ENCODE peak calls at places on chromosomes 13 and 19, in four cellular contexts. One of them, this sample, is unnamed.

GRCh38 chr19:37217855-37218591 is at the start of gene ZNF383:
- DNase-seq in HCT116: peak
- DNase-seq in GM12878: peak
- DNase-seq in K562: peak
- DNase-seq in this sample: peak

GRCh38 chr19:54271106-54271505 is 9.8 kb downstream of the LILRB2 start:
- DNase-seq in HCT116: no peak
- DNase-seq in GM12878: no peak
- DNase-seq in K562: no peak
- DNase-seq in this sample: no peak

GRCh38 chr19:49058592-49058991 is 1.0 kb upstream of the CGB7 start:
- DNase-seq in K562: peak
- DNase-seq in HCT116: no peak
- DNase-seq in GM12878: no peak
- DNase-seq in this sample: no peak

GRCh38 chr13:78201411-78201810 is 282.8 kb upstream of the EDNRB start:
- DNase-seq in GM12878: peak
- DNase-seq in HCT116: no peak
- DNase-seq in K562: no peak
- DNase-seq in this sample: no peak

GRCh38 chr19:48216933-48217332 is 38.8 kb downstream of the CARD8 start:
- DNase-seq in K562: no peak
- DNase-seq in HCT116: no peak
- DNase-seq in GM12878: no peak
- DNase-seq in this sample: no peak

GRCh38 chr19:36013280-36014028 is 559 bp downstream of the ALKBH6 start:
- DNase-seq in HCT116: no peak
- DNase-seq in K562: peak
- DNase-seq in GM12878: no peak
- DNase-seq in this sample: no peak

GRCh38 chr19:33064117-33064777 is 441 bp downstream of the RHPN2 start:
- DNase-seq in HCT116: no peak
- DNase-seq in K562: peak
- DNase-seq in GM12878: no peak
- DNase-seq in this sample: peak

GRCh38 chr13:26587251-26587650 is 29.8 kb downstream of the WASF3 start:
- DNase-seq in HCT116: no peak
- DNase-seq in K562: no peak
- DNase-seq in GM12878: no peak
- DNase-seq in this sample: no peak

GRCh38 chr13:113905018-113905417 is 41.1 kb upstream of the GAS6 start:
- DNase-seq in HCT116: no peak
- DNase-seq in K562: no peak
- DNase-seq in GM12878: no peak
- DNase-seq in this sample: no peak

GRCh38 chr13:59666504-59666903 is 497.2 kb downstream of the DIAPH3 start:
- DNase-seq in K562: no peak
- DNase-seq in GM12878: no peak
- DNase-seq in HCT116: no peak
- DNase-seq in this sample: no peak

GRCh38 chr13:38763446-38764381 is 76.8 kb downstream of the FREM2 start:
- DNase-seq in GM12878: no peak
- DNase-seq in HCT116: no peak
- DNase-seq in K562: no peak
- DNase-seq in this sample: peak

GRCh38 chr19:29292146-29292545 is 79.2 kb upstream of the UQCRFS1 start:
- DNase-seq in K562: no peak
- DNase-seq in GM12878: no peak
- DNase-seq in HCT116: no peak
- DNase-seq in this sample: no peak
- TF ChIP-seq JUND in K562: no peak
- TF ChIP-seq JUND in GM12878: no peak
- TF ChIP-seq JUND in HCT116: no peak
- TF ChIP-seq JUND in this sample: no peak

GRCh38 chr13:74005320-74006154 is 128.7 kb downstream of the KLF12 start:
- DNase-seq in GM12878: no peak
- DNase-seq in HCT116: no peak
- DNase-seq in K562: no peak
- DNase-seq in this sample: no peak
- TF ChIP-seq JUND in GM12878: no peak
- TF ChIP-seq JUND in HCT116: no peak
- TF ChIP-seq JUND in K562: no peak
- TF ChIP-seq JUND in this sample: no peak

GRCh38 chr19:19181614-19182013 is 10.3 kb downstream of the BORCS8 start:
- DNase-seq in HCT116: no peak
- DNase-seq in GM12878: no peak
- DNase-seq in K562: no peak
- DNase-seq in this sample: no peak

GRCh38 chr19:19176950-19177349 is 6.9 kb upstream of the MEF2B start:
- DNase-seq in HCT116: no peak
- DNase-seq in K562: peak
- DNase-seq in GM12878: no peak
- DNase-seq in this sample: no peak

DNA sequence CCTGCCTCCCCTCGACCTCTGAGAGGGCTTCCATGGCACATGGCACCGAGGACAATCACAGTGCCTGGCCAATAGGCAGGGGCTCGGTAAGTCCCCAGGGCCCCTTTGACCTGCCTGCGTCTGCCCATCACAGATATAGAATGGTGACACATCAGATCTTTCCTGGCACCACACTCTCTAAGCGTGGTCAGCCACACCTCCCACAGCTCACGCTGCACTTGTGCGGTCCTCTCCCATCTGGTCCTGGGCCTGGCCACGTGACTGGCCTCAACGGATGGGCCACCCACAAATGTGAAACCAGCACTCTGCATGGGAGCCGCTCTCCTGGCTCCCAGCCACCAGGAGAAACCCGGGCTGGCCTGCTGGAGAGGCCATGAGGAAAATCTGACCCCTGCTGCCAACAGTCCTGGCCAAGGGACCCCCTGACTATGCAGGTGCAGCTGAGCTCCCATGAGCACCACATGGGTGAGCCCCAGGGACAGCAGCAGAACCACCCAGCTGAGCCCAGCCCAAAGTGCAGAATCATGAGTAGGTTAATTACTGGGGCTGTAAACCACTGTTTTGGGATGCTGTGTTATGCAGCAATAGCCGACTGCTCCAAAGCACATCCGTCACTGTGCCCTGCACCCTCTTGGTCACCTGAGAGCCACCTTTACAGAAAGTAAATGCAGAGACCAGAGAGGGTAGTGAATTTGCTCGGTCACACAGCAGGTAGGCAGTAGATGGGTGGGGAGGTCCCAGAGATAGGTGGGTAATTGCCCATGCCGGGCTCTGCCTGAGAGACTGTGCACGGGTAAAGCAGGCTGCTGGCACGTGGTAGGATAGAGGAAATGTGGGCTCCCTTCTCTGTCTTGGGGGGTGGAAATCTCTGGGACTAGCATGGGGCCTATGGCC is 9.7 kb upstream of the MEF2B start:
- DNase-seq in GM12878: no peak
- DNase-seq in K562: peak
- DNase-seq in HCT116: no peak
- DNase-seq in this sample: no peak
- TF ChIP-seq JUND in GM12878: no peak
- TF ChIP-seq JUND in K562: no peak
- TF ChIP-seq JUND in HCT116: no peak
- TF ChIP-seq JUND in this sample: no peak

DNA sequence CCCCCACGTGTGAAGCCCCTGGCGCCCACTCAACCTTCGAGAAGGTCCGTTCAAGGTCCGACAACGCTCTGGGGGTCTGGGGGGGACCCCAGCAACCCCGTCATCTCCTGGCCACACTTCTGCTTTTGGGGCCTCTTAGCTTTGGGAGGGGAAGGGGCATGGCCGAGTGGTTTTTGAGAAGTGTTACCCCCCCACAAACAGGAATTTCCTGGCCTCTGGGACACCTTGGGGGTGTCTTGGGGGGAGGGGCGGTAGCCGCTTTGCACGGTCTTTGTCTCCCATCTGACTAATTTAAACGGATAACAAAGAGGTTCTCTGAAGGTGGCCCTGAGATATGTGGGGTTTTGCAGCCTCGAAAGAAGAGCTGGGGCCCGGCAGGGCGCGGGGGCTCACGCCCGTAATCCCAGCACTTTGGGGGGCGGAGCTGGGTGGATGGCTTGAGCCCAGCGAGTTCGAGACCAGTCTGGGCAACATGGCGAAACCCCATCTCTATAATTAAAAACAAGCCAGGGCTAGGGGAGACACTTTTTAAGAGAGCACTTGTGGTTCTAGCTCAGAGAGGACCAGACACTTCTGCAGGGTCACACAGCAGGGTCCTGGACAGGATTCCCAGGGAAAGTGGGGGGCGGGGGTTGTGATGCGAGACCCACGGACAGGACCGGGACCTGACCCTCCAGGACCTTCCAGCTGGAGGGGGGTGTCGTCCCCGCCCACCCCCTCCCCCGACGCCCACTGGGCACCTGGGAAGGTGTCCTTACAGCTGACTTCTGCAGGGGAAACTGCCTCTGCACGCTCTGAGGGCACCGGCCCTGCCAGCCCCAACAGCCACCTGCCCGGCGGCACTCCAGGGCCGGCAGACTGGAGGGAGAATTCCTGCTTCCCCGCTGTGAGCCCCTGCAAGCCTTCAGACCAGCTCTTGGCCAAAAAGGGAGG is 878 bp downstream of the CNN2 start:
- DNase-seq in HCT116: no peak
- DNase-seq in K562: no peak
- DNase-seq in GM12878: no peak
- DNase-seq in this sample: peak
- TF ChIP-seq JUND in HCT116: no peak
- TF ChIP-seq JUND in K562: no peak
- TF ChIP-seq JUND in GM12878: no peak
- TF ChIP-seq JUND in this sample: no peak

DNA sequence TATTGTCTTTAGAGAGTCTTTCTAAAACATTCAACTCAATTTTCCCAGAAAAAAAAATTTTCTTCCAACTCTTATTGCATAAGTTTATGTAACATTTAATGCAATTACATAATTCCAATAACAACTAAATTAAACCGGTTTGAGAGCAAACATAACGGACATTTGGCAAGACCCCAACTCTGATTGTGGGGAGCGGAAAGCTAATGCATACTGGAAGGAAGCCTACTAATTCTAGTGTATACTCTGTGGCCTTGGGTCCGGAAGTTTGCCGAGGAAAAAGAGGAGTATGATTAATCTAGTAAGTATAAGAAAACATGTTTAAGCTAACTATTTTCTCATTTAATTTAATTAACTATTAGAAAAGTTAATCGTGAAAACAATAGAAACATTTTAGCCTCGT is 21.3 kb upstream of the MIR17HG start:
- DNase-seq in K562: no peak
- DNase-seq in GM12878: no peak
- DNase-seq in HCT116: no peak
- DNase-seq in this sample: no peak
- TF ChIP-seq JUND in K562: no peak
- TF ChIP-seq JUND in GM12878: no peak
- TF ChIP-seq JUND in HCT116: no peak
- TF ChIP-seq JUND in this sample: no peak

GRCh38 chr13:100710176-100710575 is 35.6 kb upstream of the TMTC4 start:
- DNase-seq in GM12878: no peak
- DNase-seq in K562: no peak
- DNase-seq in HCT116: no peak
- DNase-seq in this sample: no peak

GRCh38 chr13:100707818-100708740 is 33.5 kb upstream of the TMTC4 start:
- DNase-seq in HCT116: no peak
- DNase-seq in K562: no peak
- DNase-seq in GM12878: no peak
- DNase-seq in this sample: no peak
- TF ChIP-seq JUND in HCT116: no peak
- TF ChIP-seq JUND in K562: no peak
- TF ChIP-seq JUND in GM12878: no peak
- TF ChIP-seq JUND in this sample: no peak